ENCODE peak calls at places on chromosomes 11 and 22, in eight cellular contexts. One of them, this sample, is unnamed. For H3K9me3, the result is how much of the 10 kb centered on the place peaks cover.

GRCh38 chr11:21948876-21949275 is 244.0 kb upstream of the ANO5 start:
- DNase-seq in right lobe of liver: no peak
- DNase-seq in mucosa of descending colon: no peak
- DNase-seq in CD8-positive, alpha-beta T cell: no peak
- DNase-seq in K562: no peak
- DNase-seq in cardiac muscle cell: no peak
- DNase-seq in endodermal cell: no peak
- DNase-seq in HepG2: no peak
- DNase-seq in this sample: no peak

GRCh38 chr11:86003654-86004053 is 65.2 kb downstream of the PICALM start:
- DNase-seq in right lobe of liver: no peak
- DNase-seq in mucosa of descending colon: no peak
- DNase-seq in CD8-positive, alpha-beta T cell: no peak
- DNase-seq in K562: no peak
- DNase-seq in cardiac muscle cell: no peak
- DNase-seq in endodermal cell: no peak
- DNase-seq in HepG2: no peak
- DNase-seq in this sample: no peak

GRCh38 chr11:63764712-63765631 is 3.6 kb downstream of the ZFTA start:
- DNase-seq in right lobe of liver: peak
- DNase-seq in mucosa of descending colon: peak
- DNase-seq in CD8-positive, alpha-beta T cell: no peak
- DNase-seq in K562: no peak
- DNase-seq in cardiac muscle cell: peak
- DNase-seq in endodermal cell: peak
- DNase-seq in HepG2: peak
- DNase-seq in this sample: no peak

GRCh38 chr11:61445535-61445934 is 15.6 kb downstream of the SDHAF2 start:
- DNase-seq in right lobe of liver: no peak
- DNase-seq in mucosa of descending colon: no peak
- DNase-seq in CD8-positive, alpha-beta T cell: no peak
- DNase-seq in K562: no peak
- DNase-seq in cardiac muscle cell: no peak
- DNase-seq in endodermal cell: no peak
- DNase-seq in HepG2: no peak
- DNase-seq in this sample: no peak

GRCh38 chr11:75924966-75925784 is 110.2 kb downstream of the UVRAG start:
- DNase-seq in right lobe of liver: no peak
- DNase-seq in mucosa of descending colon: no peak
- DNase-seq in CD8-positive, alpha-beta T cell: no peak
- DNase-seq in K562: no peak
- DNase-seq in cardiac muscle cell: no peak
- DNase-seq in endodermal cell: no peak
- DNase-seq in HepG2: no peak
- DNase-seq in this sample: peak

GRCh38 chr11:75273989-75274391 is 33.4 kb downstream of the TPBGL start:
- DNase-seq in right lobe of liver: no peak
- DNase-seq in mucosa of descending colon: no peak
- DNase-seq in CD8-positive, alpha-beta T cell: no peak
- DNase-seq in K562: no peak
- DNase-seq in cardiac muscle cell: no peak
- DNase-seq in endodermal cell: no peak
- DNase-seq in HepG2: no peak
- DNase-seq in this sample: no peak

GRCh38 chr11:11218287-11218986 is 134.6 kb downstream of the CSNK2A3 start:
- DNase-seq in right lobe of liver: no peak
- DNase-seq in mucosa of descending colon: no peak
- DNase-seq in CD8-positive, alpha-beta T cell: no peak
- DNase-seq in K562: no peak
- DNase-seq in cardiac muscle cell: no peak
- DNase-seq in endodermal cell: peak
- DNase-seq in HepG2: no peak
- DNase-seq in this sample: no peak

GRCh38 chr22:38700271-38700788 is 413 bp downstream of the JOSD1 start:
- DNase-seq in right lobe of liver: peak
- DNase-seq in mucosa of descending colon: no peak
- DNase-seq in CD8-positive, alpha-beta T cell: no peak
- DNase-seq in K562: peak
- DNase-seq in cardiac muscle cell: no peak
- DNase-seq in endodermal cell: no peak
- DNase-seq in HepG2: peak
- DNase-seq in this sample: peak

GRCh38 chr11:127255239-127255638 is 254.7 kb upstream of the KIRREL3 start:
- DNase-seq in right lobe of liver: no peak
- DNase-seq in mucosa of descending colon: no peak
- DNase-seq in CD8-positive, alpha-beta T cell: no peak
- DNase-seq in K562: no peak
- DNase-seq in cardiac muscle cell: peak
- DNase-seq in endodermal cell: no peak
- DNase-seq in HepG2: no peak
- DNase-seq in this sample: no peak

GRCh38 chr11:27976262-27976661 is 131.7 kb downstream of the KIF18A start:
- DNase-seq in right lobe of liver: no peak
- DNase-seq in mucosa of descending colon: no peak
- DNase-seq in CD8-positive, alpha-beta T cell: no peak
- DNase-seq in K562: no peak
- DNase-seq in cardiac muscle cell: no peak
- DNase-seq in endodermal cell: no peak
- DNase-seq in HepG2: no peak
- DNase-seq in this sample: no peak

GRCh38 chr11:33867996-33868645 is 23.8 kb downstream of the LMO2 start:
- DNase-seq in right lobe of liver: no peak
- DNase-seq in mucosa of descending colon: no peak
- DNase-seq in CD8-positive, alpha-beta T cell: no peak
- DNase-seq in K562: no peak
- DNase-seq in cardiac muscle cell: no peak
- DNase-seq in endodermal cell: no peak
- DNase-seq in HepG2: no peak
- DNase-seq in this sample: no peak

GRCh38 chr11:119323532-119324033 is 6.7 kb upstream of the MCAM start:
- DNase-seq in right lobe of liver: peak
- DNase-seq in mucosa of descending colon: no peak
- DNase-seq in CD8-positive, alpha-beta T cell: peak
- DNase-seq in K562: peak
- DNase-seq in cardiac muscle cell: peak
- DNase-seq in endodermal cell: peak
- DNase-seq in HepG2: peak
- DNase-seq in this sample: peak

GRCh38 chr22:23251445-23252093 is 71.3 kb downstream of the BCR start:
- DNase-seq in right lobe of liver: peak
- DNase-seq in mucosa of descending colon: peak
- DNase-seq in CD8-positive, alpha-beta T cell: no peak
- DNase-seq in K562: no peak
- DNase-seq in cardiac muscle cell: no peak
- DNase-seq in endodermal cell: no peak
- DNase-seq in HepG2: peak
- DNase-seq in this sample: peak

GRCh38 chr11:100861221-100861620 is 174.1 kb downstream of the ARHGAP42 start:
- DNase-seq in right lobe of liver: no peak
- DNase-seq in mucosa of descending colon: no peak
- DNase-seq in CD8-positive, alpha-beta T cell: no peak
- DNase-seq in K562: peak
- DNase-seq in cardiac muscle cell: no peak
- DNase-seq in endodermal cell: no peak
- DNase-seq in HepG2: no peak
- DNase-seq in this sample: no peak

GRCh38 chr11:102708654-102709053 is 3.1 kb upstream of the MMP27 start:
- DNase-seq in right lobe of liver: no peak
- DNase-seq in mucosa of descending colon: no peak
- DNase-seq in CD8-positive, alpha-beta T cell: no peak
- DNase-seq in K562: no peak
- DNase-seq in cardiac muscle cell: no peak
- DNase-seq in endodermal cell: no peak
- DNase-seq in HepG2: no peak
- DNase-seq in this sample: no peak

GRCh38 chr11:61125310-61125684 is 23.0 kb downstream of the CD5 start:
- DNase-seq in right lobe of liver: no peak
- DNase-seq in mucosa of descending colon: no peak
- DNase-seq in CD8-positive, alpha-beta T cell: no peak
- DNase-seq in K562: no peak
- DNase-seq in cardiac muscle cell: no peak
- DNase-seq in endodermal cell: no peak
- DNase-seq in HepG2: no peak
- DNase-seq in this sample: no peak

GRCh38 chr11:58921778-58922390 is 17.4 kb upstream of the GLYATL1 start:
- DNase-seq in right lobe of liver: no peak
- DNase-seq in mucosa of descending colon: no peak
- DNase-seq in CD8-positive, alpha-beta T cell: no peak
- DNase-seq in K562: no peak
- DNase-seq in cardiac muscle cell: no peak
- DNase-seq in endodermal cell: no peak
- DNase-seq in HepG2: no peak
- DNase-seq in this sample: no peak

GRCh38 chr11:93729129-93729616 is 12.1 kb downstream of the TAF1D start:
- DNase-seq in right lobe of liver: no peak
- DNase-seq in mucosa of descending colon: no peak
- DNase-seq in CD8-positive, alpha-beta T cell: no peak
- DNase-seq in K562: no peak
- DNase-seq in cardiac muscle cell: no peak
- DNase-seq in endodermal cell: peak
- DNase-seq in HepG2: no peak
- DNase-seq in this sample: no peak

GRCh38 chr22:49090853-49091135 is 736.9 kb downstream of the BRD1 start:
- DNase-seq in right lobe of liver: no peak
- DNase-seq in mucosa of descending colon: no peak
- DNase-seq in CD8-positive, alpha-beta T cell: no peak
- DNase-seq in K562: no peak
- DNase-seq in cardiac muscle cell: no peak
- DNase-seq in endodermal cell: no peak
- DNase-seq in HepG2: no peak
- DNase-seq in this sample: no peak

GRCh38 chr11:95734009-95734572 is 55.5 kb downstream of the FAM76B start:
- DNase-seq in right lobe of liver: no peak
- DNase-seq in mucosa of descending colon: no peak
- DNase-seq in CD8-positive, alpha-beta T cell: no peak
- DNase-seq in K562: peak
- DNase-seq in cardiac muscle cell: peak
- DNase-seq in endodermal cell: no peak
- DNase-seq in HepG2: no peak
- DNase-seq in this sample: no peak

DNA sequence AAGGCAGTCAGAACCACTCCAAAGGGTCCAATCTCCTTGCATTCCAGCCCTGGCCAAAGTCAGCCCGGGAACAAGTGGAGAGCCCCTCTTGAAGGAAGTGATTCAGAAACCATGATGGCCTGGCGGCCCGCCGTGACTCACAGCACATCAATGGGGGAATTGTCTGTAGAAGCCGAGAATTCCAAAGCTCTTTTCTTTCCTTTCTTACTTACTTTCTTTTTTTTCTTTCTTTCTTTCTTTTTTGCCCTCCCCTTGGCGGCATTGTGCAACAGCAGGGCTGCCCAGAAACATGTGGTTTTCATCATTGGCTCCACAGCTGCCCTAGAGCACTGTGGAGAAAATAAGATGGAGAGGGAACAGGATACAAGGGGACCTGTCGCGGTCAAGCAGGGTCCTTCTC is 140.2 kb upstream of the TIMP3 start:
- DNase-seq in right lobe of liver: no peak
- DNase-seq in mucosa of descending colon: peak
- DNase-seq in CD8-positive, alpha-beta T cell: no peak
- DNase-seq in K562: no peak
- DNase-seq in cardiac muscle cell: no peak
- DNase-seq in endodermal cell: no peak
- DNase-seq in HepG2: no peak
- DNase-seq in this sample: peak
- H3K4me3 ChIP-seq in right lobe of liver: no peak
- H3K4me3 ChIP-seq in mucosa of descending colon: no peak
- H3K4me3 ChIP-seq in CD8-positive, alpha-beta T cell: no peak
- H3K4me3 ChIP-seq in K562: no peak
- H3K4me3 ChIP-seq in cardiac muscle cell: no peak
- H3K4me3 ChIP-seq in endodermal cell: no peak
- H3K4me3 ChIP-seq in HepG2: no peak
- H3K4me3 ChIP-seq in this sample: no peak

GRCh38 chr11:14386081-14386480 is 27.1 kb upstream of the RRAS2 start:
- DNase-seq in right lobe of liver: no peak
- DNase-seq in mucosa of descending colon: no peak
- DNase-seq in CD8-positive, alpha-beta T cell: no peak
- DNase-seq in K562: no peak
- DNase-seq in cardiac muscle cell: no peak
- DNase-seq in endodermal cell: no peak
- DNase-seq in HepG2: no peak
- DNase-seq in this sample: peak
- H3K9me3 ChIP-seq in right lobe of liver: under half
- H3K9me3 ChIP-seq in mucosa of descending colon: under half
- H3K9me3 ChIP-seq in CD8-positive, alpha-beta T cell: under half
- H3K9me3 ChIP-seq in K562: under half
- H3K9me3 ChIP-seq in cardiac muscle cell: under half
- H3K9me3 ChIP-seq in endodermal cell: under half
- H3K9me3 ChIP-seq in HepG2: under half
- H3K9me3 ChIP-seq in this sample: under half

DNA sequence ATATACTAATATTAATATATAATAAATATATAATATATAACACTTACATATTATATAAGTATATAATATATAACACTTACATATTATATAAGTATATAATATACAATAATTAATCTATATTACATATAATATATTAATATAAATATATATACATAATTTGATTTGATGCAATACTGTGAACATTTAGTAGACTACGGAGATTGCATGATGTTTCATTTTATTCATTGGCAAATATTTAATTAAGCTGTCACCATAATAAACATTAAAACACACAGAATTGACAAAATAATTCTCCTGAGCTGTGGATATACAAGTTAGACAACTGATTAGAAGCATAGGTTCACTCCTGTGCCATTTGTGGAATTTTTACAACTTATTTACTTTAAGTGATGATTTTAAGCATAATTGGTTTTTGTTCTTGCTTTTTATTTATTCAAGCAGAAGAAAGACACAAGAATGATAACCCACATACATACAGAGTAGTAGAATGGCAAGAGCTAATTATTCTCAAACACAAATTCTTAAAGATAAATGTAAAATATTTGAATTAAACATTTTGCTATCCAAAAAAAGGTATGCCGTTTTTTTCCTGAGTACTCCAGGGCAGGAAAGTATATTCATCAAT is 65.8 kb upstream of the TOP3B start:
- DNase-seq in right lobe of liver: no peak
- DNase-seq in mucosa of descending colon: no peak
- DNase-seq in CD8-positive, alpha-beta T cell: no peak
- DNase-seq in K562: no peak
- DNase-seq in cardiac muscle cell: no peak
- DNase-seq in endodermal cell: no peak
- DNase-seq in HepG2: no peak
- DNase-seq in this sample: no peak
- H3K4me3 ChIP-seq in right lobe of liver: no peak
- H3K4me3 ChIP-seq in mucosa of descending colon: no peak
- H3K4me3 ChIP-seq in CD8-positive, alpha-beta T cell: no peak
- H3K4me3 ChIP-seq in K562: no peak
- H3K4me3 ChIP-seq in cardiac muscle cell: no peak
- H3K4me3 ChIP-seq in endodermal cell: no peak
- H3K4me3 ChIP-seq in HepG2: no peak
- H3K4me3 ChIP-seq in this sample: no peak

GRCh38 chr11:50188040-50188439 is 155.4 kb downstream of the OR4C45 start:
- DNase-seq in right lobe of liver: no peak
- DNase-seq in mucosa of descending colon: no peak
- DNase-seq in CD8-positive, alpha-beta T cell: no peak
- DNase-seq in K562: no peak
- DNase-seq in cardiac muscle cell: no peak
- DNase-seq in endodermal cell: no peak
- DNase-seq in HepG2: no peak
- DNase-seq in this sample: no peak

GRCh38 chr11:50187220-50187619 is 154.5 kb downstream of the OR4C45 start:
- DNase-seq in right lobe of liver: no peak
- DNase-seq in mucosa of descending colon: no peak
- DNase-seq in CD8-positive, alpha-beta T cell: no peak
- DNase-seq in K562: no peak
- DNase-seq in cardiac muscle cell: no peak
- DNase-seq in endodermal cell: no peak
- DNase-seq in HepG2: no peak
- DNase-seq in this sample: no peak

GRCh38 chr11:50192743-50193142 is 160.1 kb downstream of the OR4C45 start:
- DNase-seq in right lobe of liver: no peak
- DNase-seq in mucosa of descending colon: no peak
- DNase-seq in CD8-positive, alpha-beta T cell: no peak
- DNase-seq in K562: no peak
- DNase-seq in cardiac muscle cell: no peak
- DNase-seq in endodermal cell: no peak
- DNase-seq in HepG2: no peak
- DNase-seq in this sample: no peak
- H3K9me3 ChIP-seq in right lobe of liver: under half
- H3K9me3 ChIP-seq in mucosa of descending colon: under half
- H3K9me3 ChIP-seq in CD8-positive, alpha-beta T cell: under half
- H3K9me3 ChIP-seq in K562: under half
- H3K9me3 ChIP-seq in cardiac muscle cell: under half
- H3K9me3 ChIP-seq in endodermal cell: under half
- H3K9me3 ChIP-seq in HepG2: under half
- H3K9me3 ChIP-seq in this sample: under half